ENCODE peak calls at places on chromosomes 7 and 10, in four cellular contexts. J is GM12878, X is K562, V is HepG2. U is an unnamed sample.

GRCh38 chr10:1420663-1421362 is 316.5 kb downstream of the ADARB2 start:
- DNase-seq in J (no peak), X (peak; percentile 74), V (peak; percentile 51), U (peak; percentile 60)

GRCh38 chr7:73621168-73622063 is 2.9 kb downstream of the MLXIPL start:
- DNase-seq in J (no peak), X (no peak), V (no peak), U (no peak)

GRCh38 chr7:15168489-15168888 is 265.9 kb upstream of the DGKB start:
- DNase-seq in J (no peak), X (no peak), V (no peak), U (no peak)

GRCh38 chr7:3399858-3400257 is 98.8 kb downstream of the SDK1 start:
- DNase-seq in J (no peak), X (no peak), V (peak; percentile 73), U (peak; percentile 7)

GRCh38 chr7:36686499-36686898 is 37.8 kb downstream of the AOAH start:
- DNase-seq in J (no peak), X (no peak), V (no peak), U (no peak)

GRCh38 chr10:44774676-44775401 is 136.3 kb upstream of the TMEM72 start:
- DNase-seq in J (no peak), X (no peak), V (no peak), U (no peak)

GRCh38 chr7:146076344-146076743 is 40.3 kb upstream of the CNTNAP2 start:
- DNase-seq in J (no peak), X (no peak), V (no peak), U (no peak)

GRCh38 chr7:134599371-134599770 is 47.3 kb upstream of the BPGM start:
- DNase-seq in J (no peak), X (no peak), V (no peak), U (no peak)

GRCh38 chr7:44368455-44368854 is 43.1 kb upstream of the CAMK2B start:
- DNase-seq in J (no peak), X (no peak), V (no peak), U (no peak)

GRCh38 chr7:45578467-45578866 is 4.3 kb downstream of the ADCY1 start:
- DNase-seq in J (no peak), X (no peak), V (no peak), U (no peak)

GRCh38 chr10:77117501-77117900 is 520.1 kb downstream of the KCNMA1 start:
- DNase-seq in J (no peak), X (no peak), V (no peak), U (no peak)

GRCh38 chr10:44862006-44862751 is 49.0 kb upstream of the TMEM72 start:
- DNase-seq in J (no peak), X (no peak), V (no peak), U (no peak)

GRCh38 chr7:136033413-136034031 is 56.4 kb upstream of the MTPN start:
- DNase-seq in J (no peak), X (peak; percentile 87), V (no peak), U (no peak)

GRCh38 chr7:40297741-40298311 is 163.0 kb downstream of the SUGCT start:
- DNase-seq in J (no peak), X (no peak), V (no peak), U (no peak)

GRCh38 chr7:102843850-102844249 is 69.0 kb upstream of the LRRC17 start:
- DNase-seq in J (peak; percentile 61), X (no peak), V (no peak), U (no peak)

GRCh38 chr7:24284699-24285506 is 913 bp downstream of the NPY start:
- DNase-seq in J (no peak), X (no peak), V (no peak), U (no peak)

GRCh38 chr10:107589081-107589480 is 424.6 kb upstream of the SORCS1 start:
- DNase-seq in J (no peak), X (no peak), V (no peak), U (no peak)

GRCh38 chr7:30658471-30659074 is 23.7 kb downstream of the CRHR2 start:
- DNase-seq in J (no peak), X (no peak), V (no peak), U (no peak)

GRCh38 chr10:24209946-24210491 is 1.1 kb downstream of the KIAA1217 start:
- DNase-seq in J (peak; percentile 82), X (no peak), V (peak; percentile 38), U (peak; percentile 14)

GRCh38 chr7:150453186-150453585 is 2.8 kb downstream of the GIMAP8 start:
- DNase-seq in J (no peak), X (no peak), V (no peak), U (no peak)

GRCh38 chr10:29946953-29947700 is 112.3 kb downstream of the JCAD start:
- DNase-seq in J (no peak), X (no peak), V (no peak), U (peak; percentile 17)

GRCh38 chr7:107078517-107078966 is 34.0 kb downstream of the PRKAR2B start:
- DNase-seq in J (no peak), X (peak; percentile 49), V (no peak), U (peak; percentile 57)

GRCh38 chr7:140595468-140596147 is 45.0 kb downstream of the DENND2A start:
- DNase-seq in J (no peak), X (no peak), V (peak; percentile 16), U (no peak)

GRCh38 chr10:15703167-15703880 is 16.4 kb downstream of the ITGA8 start:
- DNase-seq in J (no peak), X (no peak), V (no peak), U (no peak)

GRCh38 chr7:134376693-134377092 is 60.0 kb upstream of the SLC35B4 start:
- DNase-seq in J (no peak), X (no peak), V (no peak), U (no peak)

GRCh38 chr10:62077330-62078015 is 176.0 kb downstream of the ARID5B start:
- DNase-seq in J (no peak), X (no peak), V (no peak), U (no peak)
- TF ChIP-seq BHLHE40 in J (no peak), X (no peak), V (no peak), U (no peak)

DNA sequence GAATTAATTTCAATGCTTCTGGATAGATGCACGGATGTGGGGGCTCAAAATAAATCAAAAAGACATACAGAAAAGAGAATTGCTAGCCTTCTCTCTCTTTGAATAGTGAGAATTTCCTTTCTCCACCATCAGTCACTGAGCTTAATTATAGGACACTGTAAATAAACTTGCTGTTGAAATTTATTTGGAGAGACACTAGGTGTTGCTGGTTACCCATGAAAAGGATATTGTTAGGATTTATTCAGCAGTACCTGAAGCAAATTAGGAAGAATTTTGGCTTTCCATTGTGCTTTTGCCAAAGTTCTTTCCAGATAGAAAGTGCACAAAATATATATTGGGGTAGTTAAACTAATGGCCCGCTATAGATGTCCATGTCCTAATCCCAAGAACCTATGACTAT is 27.6 kb downstream of the GCC1 start:
- DNase-seq in J (no peak), X (no peak), V (no peak), U (no peak)
- TF ChIP-seq CTCF in J (no peak), X (no peak), V (peak; percentile 25), U (no peak)

DNA sequence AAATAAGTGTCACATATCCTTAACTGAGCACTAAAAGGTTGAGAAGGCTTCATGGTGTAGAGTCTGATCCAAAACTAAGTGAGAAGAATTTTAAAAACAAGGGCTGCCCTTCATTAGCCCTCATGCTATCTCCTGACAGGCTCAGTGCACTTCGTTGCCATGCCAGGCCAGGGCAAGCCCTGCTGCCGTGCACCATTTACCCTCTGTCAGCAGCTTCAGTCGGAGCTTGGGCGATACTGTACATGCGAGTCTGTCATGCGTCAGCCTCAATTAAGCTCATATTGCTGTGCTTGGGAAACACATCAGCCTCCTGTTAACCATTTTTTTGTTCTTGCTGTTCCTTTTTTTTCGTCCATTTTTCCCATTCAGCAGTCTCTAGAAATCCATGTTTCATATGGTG is 166.6 kb downstream of the VTI1A start:
- DNase-seq in J (no peak), X (no peak), V (no peak), U (no peak)
- TF ChIP-seq CHD2 in J (no peak), X (no peak), V (no peak), U (no peak)

GRCh38 chr10:114304017-114304565 is 65.0 kb downstream of the VWA2 start:
- DNase-seq in J (peak; percentile 67), X (peak; percentile 50), V (peak; percentile 62), U (peak; percentile 80)

GRCh38 chr10:114303556-114303955 is 64.5 kb downstream of the VWA2 start:
- DNase-seq in J (no peak), X (no peak), V (no peak), U (no peak)

GRCh38 chr10:114305521-114305925 is 66.5 kb downstream of the VWA2 start:
- DNase-seq in J (no peak), X (no peak), V (no peak), U (no peak)

GRCh38 chr10:114306116-114306973 is 67.3 kb downstream of the VWA2 start:
- DNase-seq in J (no peak), X (no peak), V (no peak), U (peak; percentile 78)

GRCh38 chr10:114304566-114305421 is 65.7 kb downstream of the VWA2 start:
- DNase-seq in J (no peak), X (no peak), V (no peak), U (peak; percentile 37)
- TF ChIP-seq BHLHE40 in J (no peak), X (no peak), V (no peak), U (no peak)

GRCh38 chr7:27150568-27151340 is 1.6 kb downstream of the HOXA3 start:
- DNase-seq in J (no peak), X (peak; percentile 80), V (peak; percentile 42), U (peak; percentile 81)
- TF ChIP-seq CTCF in J (peak; percentile 84), X (peak; percentile 72), V (peak; percentile 90), U (peak; percentile 78)

GRCh38 chr7:7583731-7584130 is 17.0 kb downstream of the MIOS start:
- DNase-seq in J (no peak), X (no peak), V (no peak), U (no peak)

GRCh38 chr7:7585241-7585928 is 18.7 kb downstream of the MIOS start:
- DNase-seq in J (no peak), X (no peak), V (no peak), U (no peak)

GRCh38 chr7:7577888-7578287 is 11.2 kb downstream of the MIOS start:
- DNase-seq in J (no peak), X (no peak), V (no peak), U (no peak)

GRCh38 chr7:7579638-7580037 is 13.0 kb downstream of the MIOS start:
- DNase-seq in J (no peak), X (no peak), V (no peak), U (no peak)

DNA sequence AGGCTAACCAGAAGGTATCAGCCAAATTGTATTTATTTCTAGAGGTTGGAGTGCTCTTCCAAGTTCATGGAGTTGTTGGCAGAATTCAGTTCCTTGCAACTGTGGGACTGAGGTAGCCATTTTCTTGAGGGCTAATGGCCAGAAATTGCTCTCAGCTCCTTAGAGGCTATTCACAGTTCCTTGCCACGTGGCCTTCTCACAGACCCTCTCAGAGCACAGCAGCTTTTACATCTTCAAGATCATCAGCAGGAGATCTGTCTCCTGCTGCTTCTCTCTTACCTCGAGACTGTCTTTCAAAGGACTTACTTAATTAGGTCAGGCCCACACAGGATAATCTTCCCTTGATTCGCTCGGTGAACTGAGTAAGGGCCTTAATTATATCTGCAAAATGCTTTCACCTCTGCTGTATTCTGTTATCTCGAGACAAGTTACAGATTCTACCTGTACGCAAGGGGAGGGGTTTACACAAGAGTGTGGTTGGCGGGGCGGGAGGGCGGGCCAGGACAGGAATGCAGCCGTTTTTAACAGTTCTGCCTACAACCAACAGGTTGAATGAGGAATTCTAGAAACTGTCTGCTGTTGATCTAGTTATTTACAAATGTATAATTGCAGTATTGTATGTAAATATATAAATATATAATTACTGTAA is 15.0 kb downstream of the MIOS start:
- DNase-seq in J (no peak), X (no peak), V (no peak), U (no peak)
- TF ChIP-seq CHD2 in J (no peak), X (no peak), V (no peak), U (no peak)

GRCh38 chr7:1520574-1521234 is 9.8 kb upstream of the MAFK start:
- DNase-seq in J (no peak), X (peak; percentile 34), V (peak; percentile 96), U (peak; percentile 100)
- TF ChIP-seq BHLHE40 in J (no peak), X (peak; percentile 74), V (peak; percentile 93), U (peak; percentile 93)

GRCh38 chr10:75910032-75910431 is 478.6 kb downstream of the LRMDA start:
- DNase-seq in J (no peak), X (no peak), V (peak; percentile 26), U (peak; percentile 19)
- TF ChIP-seq CTCF in J (peak; percentile 18), X (no peak), V (peak; percentile 28), U (peak; percentile 60)